ENCODE peak calls at places on chromosomes 5 and 9, in five cellular contexts. One of them, this sample, is unnamed.

GRCh38 chr5:122358382-122358990 is 46.4 kb downstream of the SNCAIP start:
- DNase-seq in transverse colon: no peak
- DNase-seq in ovary: no peak
- DNase-seq in heart left ventricle: no peak
- DNase-seq in sigmoid colon: no peak
- DNase-seq in this sample: no peak

GRCh38 chr5:8892931-8893330 is 652.9 kb downstream of the SEMA5A start:
- DNase-seq in transverse colon: no peak
- DNase-seq in ovary: no peak
- DNase-seq in heart left ventricle: no peak
- DNase-seq in sigmoid colon: no peak
- DNase-seq in this sample: no peak

GRCh38 chr5:87944553-87945320 is 323.9 kb downstream of the TMEM161B start:
- DNase-seq in transverse colon: no peak
- DNase-seq in ovary: no peak
- DNase-seq in heart left ventricle: peak; percentile 61
- DNase-seq in sigmoid colon: peak; percentile 66
- DNase-seq in this sample: no peak

GRCh38 chr9:126733005-126733404 is 71.8 kb upstream of the ZBTB43 start:
- DNase-seq in transverse colon: no peak
- DNase-seq in ovary: no peak
- DNase-seq in heart left ventricle: no peak
- DNase-seq in sigmoid colon: no peak
- DNase-seq in this sample: no peak

GRCh38 chr9:94005272-94005901 is 50.2 kb upstream of the BARX1 start:
- DNase-seq in transverse colon: peak; percentile 33
- DNase-seq in ovary: no peak
- DNase-seq in heart left ventricle: no peak
- DNase-seq in sigmoid colon: no peak
- DNase-seq in this sample: no peak

GRCh38 chr9:35489313-35490154 is at the start of gene RUSC2:
- DNase-seq in transverse colon: peak; percentile 76
- DNase-seq in ovary: peak; percentile 91
- DNase-seq in heart left ventricle: peak; percentile 92
- DNase-seq in sigmoid colon: peak; percentile 94
- DNase-seq in this sample: no peak

GRCh38 chr5:76545184-76545583 is 78.0 kb downstream of the F2RL2 start:
- DNase-seq in transverse colon: no peak
- DNase-seq in ovary: no peak
- DNase-seq in heart left ventricle: no peak
- DNase-seq in sigmoid colon: no peak
- DNase-seq in this sample: no peak

GRCh38 chr5:89276566-89277305 is 393.8 kb upstream of the MEF2C start:
- DNase-seq in transverse colon: no peak
- DNase-seq in ovary: no peak
- DNase-seq in heart left ventricle: no peak
- DNase-seq in sigmoid colon: no peak
- DNase-seq in this sample: no peak

GRCh38 chr5:89315194-89315593 is 432.2 kb upstream of the MEF2C start:
- DNase-seq in transverse colon: no peak
- DNase-seq in ovary: peak; percentile 39
- DNase-seq in heart left ventricle: no peak
- DNase-seq in sigmoid colon: no peak
- DNase-seq in this sample: no peak

GRCh38 chr5:122078116-122078865 is at the start of gene LOX:
- DNase-seq in transverse colon: peak; percentile 61
- DNase-seq in ovary: peak; percentile 74
- DNase-seq in heart left ventricle: peak; percentile 81
- DNase-seq in sigmoid colon: peak; percentile 95
- DNase-seq in this sample: no peak

GRCh38 chr9:98045234-98046160 is 11.0 kb upstream of the NANS start:
- DNase-seq in transverse colon: no peak
- DNase-seq in ovary: no peak
- DNase-seq in heart left ventricle: no peak
- DNase-seq in sigmoid colon: no peak
- DNase-seq in this sample: no peak

GRCh38 chr5:142143878-142144277 is 35.3 kb downstream of the NDFIP1 start:
- DNase-seq in transverse colon: no peak
- DNase-seq in ovary: no peak
- DNase-seq in heart left ventricle: no peak
- DNase-seq in sigmoid colon: no peak
- DNase-seq in this sample: no peak

GRCh38 chr5:125180222-125180621 is 433.8 kb upstream of the ZNF608 start:
- DNase-seq in transverse colon: no peak
- DNase-seq in ovary: no peak
- DNase-seq in heart left ventricle: no peak
- DNase-seq in sigmoid colon: no peak
- DNase-seq in this sample: no peak

GRCh38 chr9:106885451-106885850 is 22.5 kb downstream of the ZNF462 start:
- DNase-seq in transverse colon: no peak
- DNase-seq in ovary: no peak
- DNase-seq in heart left ventricle: no peak
- DNase-seq in sigmoid colon: peak; percentile 58
- DNase-seq in this sample: no peak

GRCh38 chr5:39584921-39585320 is 160.1 kb upstream of the DAB2 start:
- DNase-seq in transverse colon: no peak
- DNase-seq in ovary: no peak
- DNase-seq in heart left ventricle: no peak
- DNase-seq in sigmoid colon: no peak
- DNase-seq in this sample: no peak

GRCh38 chr5:56307714-56308346 is 74.7 kb upstream of the ANKRD55 start:
- DNase-seq in transverse colon: no peak
- DNase-seq in ovary: no peak
- DNase-seq in heart left ventricle: no peak
- DNase-seq in sigmoid colon: no peak
- DNase-seq in this sample: no peak

GRCh38 chr9:116859763-116860162 is 172.7 kb downstream of the TRIM32 start:
- DNase-seq in transverse colon: no peak
- DNase-seq in ovary: no peak
- DNase-seq in heart left ventricle: no peak
- DNase-seq in sigmoid colon: no peak
- DNase-seq in this sample: no peak

GRCh38 chr9:4594994-4595393 is 67.1 kb upstream of the PLPP6 start:
- DNase-seq in transverse colon: no peak
- DNase-seq in ovary: no peak
- DNase-seq in heart left ventricle: no peak
- DNase-seq in sigmoid colon: no peak
- DNase-seq in this sample: no peak

GRCh38 chr9:113537227-113537810 is 73.8 kb downstream of the RGS3 start:
- DNase-seq in transverse colon: no peak
- DNase-seq in ovary: no peak
- DNase-seq in heart left ventricle: no peak
- DNase-seq in sigmoid colon: peak; percentile 49
- DNase-seq in this sample: no peak

GRCh38 chr5:161286066-161286655 is 260.4 kb downstream of the GABRB2 start:
- DNase-seq in transverse colon: no peak
- DNase-seq in ovary: no peak
- DNase-seq in heart left ventricle: no peak
- DNase-seq in sigmoid colon: no peak
- DNase-seq in this sample: no peak

GRCh38 chr5:32254987-32255900 is 57.5 kb downstream of the MTMR12 start:
- DNase-seq in transverse colon: no peak
- DNase-seq in ovary: no peak
- DNase-seq in heart left ventricle: no peak
- DNase-seq in sigmoid colon: no peak
- DNase-seq in this sample: no peak

GRCh38 chr5:141889282-141889871 is 11.2 kb upstream of the PCDH1 start:
- DNase-seq in transverse colon: no peak
- DNase-seq in ovary: no peak
- DNase-seq in heart left ventricle: no peak
- DNase-seq in sigmoid colon: no peak
- DNase-seq in this sample: no peak

GRCh38 chr5:132227485-132228240 is at the start of gene P4HA2:
- DNase-seq in transverse colon: peak; percentile 91
- DNase-seq in ovary: peak; percentile 85
- DNase-seq in heart left ventricle: peak; percentile 91
- DNase-seq in sigmoid colon: peak; percentile 93
- DNase-seq in this sample: no peak

GRCh38 chr5:87113848-87114247 is 153.8 kb upstream of the RASA1 start:
- DNase-seq in transverse colon: no peak
- DNase-seq in ovary: no peak
- DNase-seq in heart left ventricle: no peak
- DNase-seq in sigmoid colon: no peak
- DNase-seq in this sample: no peak

GRCh38 chr5:142070000-142070399 is 38.6 kb upstream of the NDFIP1 start:
- DNase-seq in transverse colon: no peak
- DNase-seq in ovary: no peak
- DNase-seq in heart left ventricle: no peak
- DNase-seq in sigmoid colon: no peak
- DNase-seq in this sample: no peak

GRCh38 chr5:96742519-96742918 is 65.2 kb downstream of the ERAP1 start:
- DNase-seq in transverse colon: no peak
- DNase-seq in ovary: no peak
- DNase-seq in heart left ventricle: no peak
- DNase-seq in sigmoid colon: no peak
- DNase-seq in this sample: no peak

GRCh38 chr5:110401881-110402280 is 324.6 kb downstream of the TMEM232 start:
- DNase-seq in transverse colon: no peak
- DNase-seq in ovary: no peak
- DNase-seq in heart left ventricle: no peak
- DNase-seq in sigmoid colon: no peak
- DNase-seq in this sample: no peak

GRCh38 chr5:14675309-14675708 is 10.8 kb downstream of the OTULIN start:
- DNase-seq in transverse colon: no peak
- DNase-seq in ovary: no peak
- DNase-seq in heart left ventricle: no peak
- DNase-seq in sigmoid colon: no peak
- DNase-seq in this sample: no peak
- H3K27ac ChIP-seq in transverse colon: peak overlapping the region; percentile 40
- H3K27ac ChIP-seq in ovary: no peak overlapping the region
- H3K27ac ChIP-seq in heart left ventricle: peak overlapping the region; percentile 34
- H3K27ac ChIP-seq in sigmoid colon: no peak overlapping the region
- H3K27ac ChIP-seq in this sample: peak overlapping the region; percentile 46

GRCh38 chr9:96137666-96138429 is 164.1 kb downstream of the HSD17B3 start:
- DNase-seq in transverse colon: no peak
- DNase-seq in ovary: no peak
- DNase-seq in heart left ventricle: no peak
- DNase-seq in sigmoid colon: peak; percentile 35
- DNase-seq in this sample: no peak

GRCh38 chr9:96135904-96136303 is 166.1 kb downstream of the HSD17B3 start:
- DNase-seq in transverse colon: no peak
- DNase-seq in ovary: no peak
- DNase-seq in heart left ventricle: no peak
- DNase-seq in sigmoid colon: no peak
- DNase-seq in this sample: no peak

GRCh38 chr9:96135071-96135825 is 166.7 kb downstream of the HSD17B3 start:
- DNase-seq in transverse colon: no peak
- DNase-seq in ovary: no peak
- DNase-seq in heart left ventricle: no peak
- DNase-seq in sigmoid colon: peak; percentile 24
- DNase-seq in this sample: no peak

GRCh38 chr9:96138616-96139015 is 163.4 kb downstream of the HSD17B3 start:
- DNase-seq in transverse colon: no peak
- DNase-seq in ovary: no peak
- DNase-seq in heart left ventricle: no peak
- DNase-seq in sigmoid colon: peak; percentile 57
- DNase-seq in this sample: no peak

GRCh38 chr9:96136992-96137665 is 164.8 kb downstream of the HSD17B3 start:
- DNase-seq in transverse colon: peak; percentile 80
- DNase-seq in ovary: peak; percentile 39
- DNase-seq in heart left ventricle: no peak
- DNase-seq in sigmoid colon: peak; percentile 87
- DNase-seq in this sample: no peak
- TF ChIP-seq POLR2A in transverse colon: no peak
- TF ChIP-seq POLR2A in ovary: no peak
- TF ChIP-seq POLR2A in heart left ventricle: no peak
- TF ChIP-seq POLR2A in sigmoid colon: no peak
- TF ChIP-seq POLR2A in this sample: no peak

DNA sequence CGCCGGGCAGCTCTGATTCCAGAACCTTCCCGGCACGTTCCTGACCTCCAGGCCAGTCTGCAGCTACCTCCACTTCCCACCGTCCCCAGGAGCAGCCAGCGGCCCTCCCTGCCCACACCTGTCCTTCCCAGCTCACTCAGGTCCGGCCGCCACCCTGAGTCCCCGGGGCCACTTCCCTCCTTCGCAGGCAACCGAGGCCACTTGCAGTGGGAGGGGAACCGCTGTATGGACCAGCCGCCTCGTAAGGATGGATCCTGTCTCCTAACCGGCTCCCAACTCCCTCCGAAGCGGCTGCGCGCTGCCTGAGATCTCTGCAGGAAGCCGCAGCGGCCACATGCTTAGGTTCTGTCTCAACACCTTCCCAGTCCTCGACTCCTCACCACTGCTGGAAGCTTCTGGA is 7.5 kb downstream of the TMEM250 start:
- DNase-seq in transverse colon: no peak
- DNase-seq in ovary: no peak
- DNase-seq in heart left ventricle: no peak
- DNase-seq in sigmoid colon: no peak
- DNase-seq in this sample: no peak
- H3K36me3 ChIP-seq in transverse colon: no peaks in the 10 kb centered on the region
- H3K36me3 ChIP-seq in ovary: no peaks in the 10 kb centered on the region
- H3K36me3 ChIP-seq in heart left ventricle: peaks cover 15% of the 10 kb centered on the region
- H3K36me3 ChIP-seq in sigmoid colon: peaks cover 2% of the 10 kb centered on the region
- H3K36me3 ChIP-seq in this sample: peaks cover 8% of the 10 kb centered on the region

GRCh38 chr5:176819476-176819875 is 9.1 kb downstream of the UNC5A start:
- DNase-seq in transverse colon: no peak
- DNase-seq in ovary: no peak
- DNase-seq in heart left ventricle: no peak
- DNase-seq in sigmoid colon: no peak
- DNase-seq in this sample: no peak
- H3K27ac ChIP-seq in transverse colon: no peak overlapping the region
- H3K27ac ChIP-seq in ovary: no peak overlapping the region
- H3K27ac ChIP-seq in heart left ventricle: no peak overlapping the region
- H3K27ac ChIP-seq in sigmoid colon: no peak overlapping the region
- H3K27ac ChIP-seq in this sample: no peak overlapping the region

GRCh38 chr9:14314424-14314928 is 535 bp upstream of the NFIB start:
- DNase-seq in transverse colon: peak; percentile 82
- DNase-seq in ovary: peak; percentile 73
- DNase-seq in heart left ventricle: peak; percentile 74
- DNase-seq in sigmoid colon: peak; percentile 95
- DNase-seq in this sample: no peak
- TF ChIP-seq POLR2A in transverse colon: peak; percentile 70
- TF ChIP-seq POLR2A in ovary: peak; percentile 58
- TF ChIP-seq POLR2A in heart left ventricle: peak; percentile 76
- TF ChIP-seq POLR2A in sigmoid colon: peak; percentile 41
- TF ChIP-seq POLR2A in this sample: peak; percentile 62

This sample was measured in esophagus squamous epithelium.